ENCODE peak calls at places on chromosomes 3 and 15, in four cellular contexts. N, F, C and R are unnamed samples.
A peak's percentile ranks its signal among the peaks of the same experiment; 100 is the strongest.

GRCh38 chr3:186998937-186999368 is 68.6 kb downstream of the ST6GAL1 start:
- DNase-seq in N (no peak), F (peak; percentile 81), C (no peak), R (no peak)

GRCh38 chr15:71080705-71081104 is 34.6 kb upstream of the THSD4 start:
- DNase-seq in N (no peak), F (no peak), C (peak; percentile 3), R (no peak)

GRCh38 chr3:50123394-50124361 is 31.4 kb upstream of the SEMA3F start:
- DNase-seq in N (no peak), F (no peak), C (no peak), R (peak; percentile 65)

GRCh38 chr15:62895139-62895866 is 147.2 kb upstream of the TPM1 start:
- DNase-seq in N (no peak), F (no peak), C (no peak), R (no peak)

GRCh38 chr3:8647137-8647970 is 2.8 kb upstream of the SSUH2 start:
- DNase-seq in N (no peak), F (no peak), C (no peak), R (no peak)

GRCh38 chr3:184129012-184129411 is 6.1 kb upstream of the EIF2B5 start:
- DNase-seq in N (peak; percentile 38), F (peak; percentile 59), C (no peak), R (peak; percentile 44)

GRCh38 chr15:69808756-69809155 is 289.0 kb downstream of the TLE3 start:
- DNase-seq in N (no peak), F (no peak), C (no peak), R (no peak)

GRCh38 chr3:43559961-43560360 is 61.9 kb downstream of the ANO10 start:
- DNase-seq in N (no peak), F (no peak), C (no peak), R (no peak)

GRCh38 chr3:129046037-129046731 is 14.4 kb upstream of the GP9 start:
- DNase-seq in N (no peak), F (peak; percentile 78), C (no peak), R (no peak)

GRCh38 chr3:69090021-69090420 is 5.3 kb downstream of the ARL6IP5 start:
- DNase-seq in N (no peak), F (no peak), C (no peak), R (no peak)

GRCh38 chr3:190229632-190230424 is 92.4 kb downstream of the CLDN1 start:
- DNase-seq in N (no peak), F (no peak), C (no peak), R (no peak)

GRCh38 chr3:101262393-101263240 is 57.8 kb downstream of the IMPG2 start:
- DNase-seq in N (no peak), F (no peak), C (no peak), R (no peak)

GRCh38 chr15:36926422-36926815 is 173.9 kb downstream of the MEIS2 start:
- DNase-seq in N (no peak), F (no peak), C (no peak), R (no peak)

GRCh38 chr3:53044371-53045106 is 1.3 kb downstream of the SFMBT1 start:
- DNase-seq in N (peak; percentile 13), F (peak; percentile 42), C (no peak), R (peak; percentile 52)

DNA sequence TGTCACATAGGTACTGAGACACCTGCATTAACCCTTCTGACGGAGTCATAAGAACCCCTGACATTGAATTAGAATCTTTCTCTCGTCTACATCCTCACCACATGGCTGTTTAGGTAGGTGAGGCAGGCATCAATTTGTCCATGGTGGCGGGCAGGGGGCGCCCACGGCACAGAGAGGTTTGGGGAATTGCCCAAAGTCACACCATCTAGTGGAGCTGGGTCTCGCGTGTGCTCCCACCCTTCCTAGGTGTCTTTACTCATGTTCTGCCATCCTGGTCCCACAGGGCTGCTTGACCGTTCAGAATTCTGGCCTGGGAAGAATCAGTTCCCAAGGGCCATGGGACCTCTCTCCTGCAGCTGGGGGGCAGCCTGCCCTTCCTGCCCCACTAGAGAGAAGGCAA is 14.7 kb upstream of the DLL4 start:
- DNase-seq in N (no peak), F (no peak), C (no peak), R (no peak)
- TF ChIP-seq USF1 in N (no peak), F (no peak), C (no peak), R (no peak)

DNA sequence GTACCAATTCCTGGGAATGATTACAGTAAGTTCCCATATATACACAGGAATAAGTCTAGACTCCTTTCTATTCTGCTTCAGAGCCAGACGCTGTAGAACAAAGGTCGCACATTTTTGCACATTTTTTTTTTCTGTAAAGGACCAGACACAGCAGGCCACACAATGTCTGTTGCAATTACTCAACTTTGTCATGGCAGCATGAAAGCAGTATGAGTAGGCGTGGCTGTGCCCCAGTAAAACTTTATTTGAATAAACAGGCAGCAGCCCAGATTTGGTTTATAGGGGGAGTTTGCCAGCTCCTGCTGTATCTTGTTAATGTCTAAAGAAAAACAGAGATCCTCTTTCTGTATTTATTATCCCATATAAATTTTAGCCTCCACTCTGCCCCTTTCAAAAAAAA is 708.3 kb downstream of the FHIT start:
- DNase-seq in N (no peak), F (no peak), C (no peak), R (no peak)
- TF ChIP-seq USF1 in N (no peak), F (no peak), C (no peak), R (no peak)

GRCh38 chr3:160194438-160194837 is 30.8 kb upstream of the C3orf80 start:
- DNase-seq in N (no peak), F (no peak), C (no peak), R (no peak)
- TF ChIP-seq USF1 in N (no peak), F (no peak), C (no peak), R (no peak)

GRCh38 chr3:33000698-33001385 is 49.4 kb downstream of the CCR4 start:
- DNase-seq in N (no peak), F (no peak), C (no peak), R (no peak)
- TF ChIP-seq USF1 in N (no peak), F (no peak), C (no peak), R (no peak)

GRCh38 chr3:115141018-115141757 is 5.9 kb downstream of the ZBTB20 start:
- DNase-seq in N (no peak), F (no peak), C (no peak), R (no peak)

GRCh38 chr3:115146418-115147328 is at the start of gene ZBTB20:
- DNase-seq in N (peak; percentile 60), F (peak; percentile 71), C (no peak), R (peak; percentile 84)

GRCh38 chr3:115148142-115148790 is 1.2 kb upstream of the ZBTB20 start:
- DNase-seq in N (no peak), F (no peak), C (no peak), R (no peak)

GRCh38 chr3:115147329-115148141 is 447 bp upstream of the ZBTB20 start:
- DNase-seq in N (peak; percentile 86), F (peak; percentile 96), C (peak; percentile 99), R (peak; percentile 91)

GRCh38 chr3:115146032-115146417 is 1.1 kb downstream of the ZBTB20 start:
- DNase-seq in N (peak; percentile 4), F (no peak), C (no peak), R (peak; percentile 51)
- TF ChIP-seq USF1 in N (no peak), F (no peak), C (no peak), R (no peak)

GRCh38 chr15:51307811-51308210 is 30.6 kb downstream of the CYP19A1 start:
- DNase-seq in N (no peak), F (no peak), C (no peak), R (no peak)
- TF ChIP-seq USF1 in N (no peak), F (no peak), C (no peak), R (no peak)

GRCh38 chr3:60703956-60704736 is 547.1 kb downstream of the FHIT start:
- DNase-seq in N (no peak), F (no peak), C (no peak), R (no peak)

GRCh38 chr3:60703008-60703407 is 548.2 kb downstream of the FHIT start:
- DNase-seq in N (no peak), F (no peak), C (no peak), R (no peak)

GRCh38 chr3:60707452-60708020 is 543.7 kb downstream of the FHIT start:
- DNase-seq in N (no peak), F (no peak), C (no peak), R (no peak)

DNA sequence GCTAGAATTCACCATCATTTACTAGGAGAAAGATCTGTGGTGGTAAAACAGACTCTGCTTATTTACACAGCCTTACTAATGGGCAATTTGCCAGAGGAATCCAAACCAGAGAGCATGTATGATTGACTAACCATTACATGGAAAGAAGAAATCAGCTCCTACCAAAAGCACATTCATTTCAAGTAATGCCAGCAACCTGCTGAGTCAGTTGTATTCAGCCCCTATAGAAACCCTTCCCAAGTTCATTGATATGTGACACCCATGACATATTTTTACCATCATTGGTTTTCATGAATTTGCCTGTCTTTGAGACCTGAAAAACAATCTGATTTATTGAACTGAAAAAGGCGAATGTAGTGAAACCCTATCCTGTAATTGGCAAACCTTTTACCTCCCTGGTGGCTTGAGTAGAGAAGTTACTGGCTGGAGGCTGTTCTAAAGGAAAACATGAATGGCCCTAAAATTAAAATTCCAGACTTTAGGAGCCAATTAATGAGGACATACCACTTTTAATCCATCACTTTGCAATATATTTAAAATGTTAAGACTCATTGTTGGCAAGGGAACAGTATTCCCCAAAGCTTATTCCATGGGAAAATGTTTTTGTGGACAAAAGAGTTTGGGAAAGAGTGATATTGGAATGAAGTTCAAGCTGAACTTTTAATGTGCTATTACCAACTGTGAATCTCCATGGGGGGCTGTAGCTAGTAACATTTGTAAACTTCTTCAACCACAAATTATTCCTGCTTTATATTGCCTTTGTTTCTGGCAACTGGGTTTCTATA is 542.9 kb downstream of the FHIT start:
- DNase-seq in N (no peak), F (no peak), C (no peak), R (no peak)
- TF ChIP-seq USF1 in N (no peak), F (no peak), C (no peak), R (no peak)

GRCh38 chr15:80578871-80579270 is 116.2 kb upstream of the ABHD17C start:
- DNase-seq in N (no peak), F (no peak), C (no peak), R (no peak)

GRCh38 chr15:80580107-80580506 is 115.0 kb upstream of the ABHD17C start:
- DNase-seq in N (no peak), F (no peak), C (no peak), R (no peak)

GRCh38 chr15:80578206-80578595 is 116.9 kb upstream of the ABHD17C start:
- DNase-seq in N (no peak), F (no peak), C (no peak), R (no peak)

GRCh38 chr15:80580536-80581260 is 114.4 kb upstream of the ABHD17C start:
- DNase-seq in N (no peak), F (no peak), C (no peak), R (no peak)

DNA sequence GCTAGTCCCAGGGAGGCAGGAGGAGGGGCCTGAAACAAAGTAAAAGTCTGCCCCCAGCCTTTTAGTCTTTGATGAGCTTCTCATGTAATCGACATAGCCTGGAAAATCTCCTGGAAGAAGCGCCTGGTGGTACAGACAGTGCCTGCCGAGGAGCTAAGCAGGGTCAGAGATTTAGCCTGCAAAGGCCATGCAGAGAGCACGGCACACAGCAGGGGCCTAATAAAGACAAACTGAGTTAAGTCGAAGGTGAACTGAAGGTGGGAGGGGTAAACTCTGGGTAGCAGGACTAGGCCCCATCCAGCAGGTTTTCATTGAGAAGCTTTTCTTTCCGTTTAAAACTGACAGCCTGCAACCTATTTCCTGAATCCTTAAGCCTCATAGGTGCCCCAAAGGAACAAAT is 115.5 kb upstream of the ABHD17C start:
- DNase-seq in N (no peak), F (no peak), C (no peak), R (no peak)
- TF ChIP-seq USF1 in N (no peak), F (no peak), C (no peak), R (no peak)